ENCODE peak calls at places on chromosome 3, in five cellular contexts. U is epithelial cell of esophagus, H is adrenal gland, V is K562, T is AG09309. C is an unnamed sample.

GRCh38 chr3:132317229-132317948 is at the start of gene ACP3:
- DNase-seq in U (peak; percentile 91), H (peak; percentile 26), V (no peak), T (peak; percentile 62), C (peak; percentile 95)

GRCh38 chr3:53773586-53774368 is 72.4 kb downstream of the CHDH start:
- DNase-seq in U (peak; percentile 60), H (peak; percentile 47), V (no peak), T (peak; percentile 86), C (peak; percentile 82)

GRCh38 chr3:150721285-150722130 is 17.8 kb upstream of the ERICH6 start:
- DNase-seq in U (peak; percentile 74), H (no peak), V (peak; percentile 71), T (no peak), C (peak; percentile 75)

GRCh38 chr3:66075281-66075680 is 36.6 kb upstream of the MAGI1 start:
- DNase-seq in U (peak; percentile 59), H (no peak), V (no peak), T (peak; percentile 29), C (no peak)

GRCh38 chr3:146092230-146092629 is 68.8 kb downstream of the PLOD2 start:
- DNase-seq in U (peak; percentile 33), H (no peak), V (no peak), T (no peak), C (no peak)

GRCh38 chr3:52544937-52545336 is 8.5 kb downstream of the UQCC5 start:
- DNase-seq in U (no peak), H (no peak), V (no peak), T (no peak), C (no peak)

GRCh38 chr3:33791477-33792166 is 6.8 kb upstream of the PDCD6IP start:
- DNase-seq in U (peak; percentile 99), H (no peak), V (peak; percentile 84), T (no peak), C (peak; percentile 53)

GRCh38 chr3:15797600-15798303 is at the start of gene ANKRD28:
- DNase-seq in U (peak; percentile 76), H (no peak), V (peak; percentile 59), T (peak; percentile 94), C (peak; percentile 96)

GRCh38 chr3:170222647-170223541 is 670 bp downstream of the PRKCI start:
- DNase-seq in U (peak; percentile 50), H (no peak), V (peak; percentile 75), T (no peak), C (peak; percentile 30)

GRCh38 chr3:193744048-193744821 is 151.2 kb downstream of the OPA1 start:
- DNase-seq in U (peak; percentile 19), H (no peak), V (peak; percentile 35), T (no peak), C (peak; percentile 3)

GRCh38 chr3:189355481-189356201 is 183.9 kb downstream of the TPRG1 start:
- DNase-seq in U (peak; percentile 94), H (no peak), V (no peak), T (peak; percentile 84), C (peak; percentile 94)

GRCh38 chr3:135329479-135329878 is 534.4 kb downstream of the EPHB1 start:
- DNase-seq in U (peak; percentile 2), H (no peak), V (no peak), T (no peak), C (no peak)

GRCh38 chr3:182765287-182765686 is 28.0 kb upstream of the ATP11B start:
- DNase-seq in U (no peak), H (no peak), V (no peak), T (no peak), C (no peak)

GRCh38 chr3:18445421-18446066 is 20.4 kb upstream of the SATB1 start:
- DNase-seq in U (no peak), H (peak; percentile 18), V (no peak), T (no peak), C (no peak)

GRCh38 chr3:113275876-113276580 is 64.7 kb downstream of the BOC start:
- DNase-seq in U (peak; percentile 33), H (no peak), V (no peak), T (peak; percentile 38), C (peak; percentile 51)

GRCh38 chr3:100238599-100238998 is 22.2 kb upstream of the TBC1D23 start:
- DNase-seq in U (no peak), H (no peak), V (no peak), T (no peak), C (no peak)
- H3K4me3 ChIP-seq in U (no peak overlapping the region), H (no peak overlapping the region), V (no peak overlapping the region), T (no peak overlapping the region), C (no peak overlapping the region)

GRCh38 chr3:185986201-185986600 is 48.4 kb upstream of the TRA2B start:
- DNase-seq in U (no peak), H (no peak), V (peak; percentile 55), T (no peak), C (peak; percentile 73)
- H3K4me3 ChIP-seq in U (no peak overlapping the region), H (no peak overlapping the region), V (no peak overlapping the region), T (no peak overlapping the region), C (peak overlapping the region; percentile 22)

GRCh38 chr3:71754610-71755253 is 1.1 kb downstream of the GPR27 start:
- DNase-seq in U (no peak), H (no peak), V (no peak), T (no peak), C (no peak)
- H3K4me3 ChIP-seq in U (no peak overlapping the region), H (no peak overlapping the region), V (no peak overlapping the region), T (no peak overlapping the region), C (no peak overlapping the region)

DNA sequence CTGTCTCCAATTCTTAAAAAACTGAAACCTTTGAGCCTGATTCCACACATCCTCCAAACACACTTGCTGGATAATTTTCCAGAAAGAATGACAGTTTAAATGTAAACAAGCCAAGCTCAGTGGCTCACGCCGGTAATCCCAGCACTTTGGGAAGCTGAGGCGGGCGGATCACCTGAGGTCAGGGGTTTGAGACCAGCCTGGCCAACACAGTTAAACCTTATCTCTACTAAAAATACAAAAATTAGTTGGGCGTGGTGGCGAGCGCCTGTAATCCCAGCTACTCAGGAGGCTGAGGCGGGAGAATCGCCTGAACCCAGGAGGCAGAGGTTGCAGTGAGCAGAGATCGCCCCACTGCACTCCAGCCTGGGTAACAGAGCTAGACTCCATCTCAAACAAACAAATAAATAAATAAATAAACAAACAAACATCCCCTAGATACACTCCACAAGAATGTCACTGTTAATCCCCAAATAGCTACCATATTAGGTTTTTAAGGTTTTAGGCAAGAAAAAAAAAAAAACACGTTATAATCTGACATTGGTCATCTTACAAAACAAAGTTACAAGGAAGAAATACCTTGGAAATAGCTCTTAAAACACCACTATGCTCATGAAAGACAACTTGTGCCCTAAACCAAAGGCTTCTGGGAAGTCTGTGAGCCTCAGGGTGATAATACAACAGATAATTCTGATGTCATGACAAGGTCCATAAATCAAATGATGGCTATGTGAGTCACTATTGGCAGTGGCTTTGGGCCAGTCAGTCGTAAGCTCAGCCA is 13.2 kb downstream of the TNIK start:
- DNase-seq in U (peak; percentile 37), H (peak; percentile 47), V (peak; percentile 77), T (peak; percentile 57), C (peak; percentile 82)
- H3K4me3 ChIP-seq in U (no peak overlapping the region), H (no peak overlapping the region), V (no peak overlapping the region), T (no peak overlapping the region), C (no peak overlapping the region)

GRCh38 chr3:114308830-114309229 is 15.0 kb downstream of the TIGIT start:
- DNase-seq in U (no peak), H (no peak), V (no peak), T (no peak), C (no peak)
- H3K4me3 ChIP-seq in U (no peak overlapping the region), H (no peak overlapping the region), V (no peak overlapping the region), T (no peak overlapping the region), C (no peak overlapping the region)

DNA sequence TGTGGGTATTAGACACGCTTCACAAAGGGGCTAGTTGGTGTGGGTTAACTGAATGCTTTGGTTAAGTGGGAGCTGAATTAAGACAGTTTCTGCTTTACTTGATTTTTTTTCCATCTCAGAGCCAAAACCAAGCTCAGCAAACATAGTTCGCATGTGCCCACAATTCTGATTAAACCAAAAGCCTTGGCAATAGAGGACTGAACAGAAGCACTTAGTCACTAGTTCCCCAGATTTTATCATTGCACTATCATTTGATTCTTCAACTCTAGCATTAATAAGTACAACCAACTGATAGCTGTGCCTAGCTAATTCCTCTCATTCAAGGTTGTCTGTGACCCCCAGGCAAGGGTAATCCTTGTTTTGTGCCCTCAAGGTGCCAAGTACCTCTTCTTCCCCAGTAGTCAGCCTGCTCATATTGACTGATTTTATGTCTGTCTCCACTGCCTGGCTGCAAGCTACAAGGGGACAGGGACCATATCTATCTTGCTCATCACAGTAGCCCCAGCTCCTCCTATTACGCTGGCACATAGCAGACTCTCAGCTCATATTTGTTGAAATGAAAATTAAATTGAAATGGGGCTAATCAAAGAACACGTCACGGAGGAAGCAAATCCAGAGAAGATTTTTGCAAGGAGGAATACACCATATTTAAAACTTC is 9.9 kb upstream of the ARHGEF3 start:
- DNase-seq in U (no peak), H (no peak), V (no peak), T (no peak), C (no peak)
- H3K4me3 ChIP-seq in U (no peak overlapping the region), H (no peak overlapping the region), V (no peak overlapping the region), T (no peak overlapping the region), C (no peak overlapping the region)

DNA sequence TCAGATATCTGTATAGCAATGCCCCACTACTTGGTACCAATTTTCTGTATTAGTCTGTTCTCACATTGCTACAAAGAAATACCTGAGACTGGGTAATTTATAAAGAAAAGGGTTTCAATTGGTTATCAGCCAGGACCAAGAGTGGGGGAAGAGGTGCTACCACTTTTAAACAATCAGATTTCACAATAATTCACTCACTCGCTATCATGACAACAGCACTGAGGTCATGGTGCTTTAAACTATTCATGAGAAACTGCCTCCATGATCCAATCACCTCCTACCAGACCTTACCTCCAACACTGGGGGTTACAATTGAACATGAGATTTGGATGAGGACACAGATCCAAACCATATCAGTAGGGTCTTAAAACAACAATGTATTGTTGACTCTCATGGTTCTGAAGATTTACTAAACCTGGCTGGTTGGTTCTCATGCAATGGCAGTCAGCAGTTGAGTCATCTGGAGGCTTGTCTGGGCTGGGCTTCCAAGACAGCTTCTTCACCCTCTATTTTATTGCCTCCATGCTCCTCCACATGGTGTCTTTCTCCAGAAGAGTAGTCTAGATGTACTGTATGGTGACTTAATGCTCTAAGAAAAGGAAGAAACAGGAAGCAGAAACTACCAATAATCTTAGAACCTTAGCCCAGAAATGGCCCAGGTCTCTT is 21.2 kb upstream of the TM4SF4 start:
- DNase-seq in U (peak; percentile 63), H (no peak), V (no peak), T (no peak), C (no peak)
- H3K4me3 ChIP-seq in U (no peak overlapping the region), H (no peak overlapping the region), V (no peak overlapping the region), T (no peak overlapping the region), C (no peak overlapping the region)

GRCh38 chr3:122324871-122325323 is at the start of gene CSTA:
- DNase-seq in U (peak; percentile 98), H (no peak), V (no peak), T (peak; percentile 14), C (no peak)

GRCh38 chr3:122322095-122323075 is 2.7 kb upstream of the CSTA start:
- DNase-seq in U (no peak), H (no peak), V (no peak), T (no peak), C (no peak)

DNA sequence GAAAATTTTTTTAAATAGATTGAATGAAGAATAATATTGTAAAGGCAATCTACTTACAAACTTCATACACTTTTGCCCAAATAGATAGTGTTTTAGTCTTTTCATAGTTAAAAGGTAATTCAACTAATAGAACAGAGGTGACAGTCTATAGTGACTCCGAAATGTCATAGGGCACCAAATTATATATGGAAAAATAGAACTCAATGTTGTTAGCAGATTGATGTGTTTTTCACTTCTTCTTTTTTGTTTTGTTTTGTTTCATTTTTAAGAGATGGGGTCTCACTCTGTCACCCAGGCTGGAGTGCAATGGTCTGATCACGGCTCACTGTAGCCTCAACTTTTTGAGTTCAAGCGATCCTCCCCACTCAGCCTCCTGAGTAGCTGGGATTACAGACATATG is 721 bp downstream of the CSTA start:
- DNase-seq in U (no peak), H (no peak), V (no peak), T (no peak), C (no peak)
- H3K4me3 ChIP-seq in U (peak overlapping the region; percentile 69), H (no peak overlapping the region), V (no peak overlapping the region), T (no peak overlapping the region), C (no peak overlapping the region)